ENCODE peak calls at places on chromosomes 12 and 14, in ten cellular contexts. One of them, this sample, is unnamed.

GRCh38 chr12:12992418-12993175 is 7.5 kb downstream of the HEBP1 start:
- DNase-seq in right cardiac atrium: no peak
- DNase-seq in MM.1S: peak; percentile 59
- DNase-seq in tibial artery: peak; percentile 74
- DNase-seq in PC-3: no peak
- DNase-seq in A549: peak; percentile 24
- DNase-seq in gastrocnemius medialis: peak; percentile 29
- DNase-seq in psoas muscle: peak; percentile 35
- DNase-seq in heart left ventricle: no peak
- DNase-seq in stomach: peak; percentile 35
- DNase-seq in this sample: no peak

GRCh38 chr14:100037351-100037750 is 27.9 kb upstream of the EVL start:
- DNase-seq in heart left ventricle: no peak
- DNase-seq in PC-3: no peak
- DNase-seq in stomach: peak; percentile 30
- DNase-seq in psoas muscle: no peak
- DNase-seq in tibial artery: no peak
- DNase-seq in gastrocnemius medialis: no peak
- DNase-seq in right cardiac atrium: no peak
- DNase-seq in MM.1S: no peak
- DNase-seq in A549: no peak
- DNase-seq in this sample: no peak

GRCh38 chr14:59067135-59067894 is 121.2 kb upstream of the DAAM1 start:
- DNase-seq in right cardiac atrium: no peak
- DNase-seq in gastrocnemius medialis: no peak
- DNase-seq in MM.1S: no peak
- DNase-seq in psoas muscle: no peak
- DNase-seq in PC-3: no peak
- DNase-seq in heart left ventricle: no peak
- DNase-seq in stomach: no peak
- DNase-seq in tibial artery: no peak
- DNase-seq in A549: no peak
- DNase-seq in this sample: no peak

GRCh38 chr12:6735448-6736191 is 11.8 kb downstream of the COPS7A start:
- DNase-seq in stomach: peak; percentile 77
- DNase-seq in MM.1S: peak; percentile 65
- DNase-seq in PC-3: peak; percentile 63
- DNase-seq in psoas muscle: peak; percentile 61
- DNase-seq in tibial artery: peak; percentile 76
- DNase-seq in gastrocnemius medialis: peak; percentile 43
- DNase-seq in heart left ventricle: peak; percentile 76
- DNase-seq in right cardiac atrium: peak; percentile 85
- DNase-seq in A549: peak; percentile 68
- DNase-seq in this sample: no peak

GRCh38 chr14:100022772-100023451 is 42.3 kb upstream of the EVL start:
- DNase-seq in heart left ventricle: no peak
- DNase-seq in right cardiac atrium: peak; percentile 66
- DNase-seq in A549: no peak
- DNase-seq in PC-3: no peak
- DNase-seq in tibial artery: peak; percentile 68
- DNase-seq in MM.1S: no peak
- DNase-seq in psoas muscle: peak; percentile 49
- DNase-seq in gastrocnemius medialis: peak; percentile 76
- DNase-seq in stomach: no peak
- DNase-seq in this sample: no peak

GRCh38 chr14:51367600-51367931 is 127.5 kb downstream of the TMX1 start:
- DNase-seq in PC-3: no peak
- DNase-seq in right cardiac atrium: no peak
- DNase-seq in psoas muscle: no peak
- DNase-seq in tibial artery: no peak
- DNase-seq in gastrocnemius medialis: no peak
- DNase-seq in A549: no peak
- DNase-seq in stomach: no peak
- DNase-seq in heart left ventricle: no peak
- DNase-seq in MM.1S: no peak
- DNase-seq in this sample: no peak

GRCh38 chr14:104035300-104035699 is 50.2 kb upstream of the ASPG start:
- DNase-seq in A549: no peak
- DNase-seq in heart left ventricle: no peak
- DNase-seq in right cardiac atrium: no peak
- DNase-seq in tibial artery: no peak
- DNase-seq in psoas muscle: no peak
- DNase-seq in gastrocnemius medialis: no peak
- DNase-seq in PC-3: no peak
- DNase-seq in stomach: no peak
- DNase-seq in MM.1S: no peak
- DNase-seq in this sample: no peak

GRCh38 chr12:46959484-46959883 is 119.9 kb upstream of the PCED1B start:
- DNase-seq in gastrocnemius medialis: peak; percentile 83
- DNase-seq in A549: peak; percentile 24
- DNase-seq in tibial artery: no peak
- DNase-seq in psoas muscle: no peak
- DNase-seq in MM.1S: no peak
- DNase-seq in right cardiac atrium: no peak
- DNase-seq in stomach: no peak
- DNase-seq in heart left ventricle: no peak
- DNase-seq in PC-3: peak; percentile 98
- DNase-seq in this sample: no peak

GRCh38 chr14:30257946-30258661 is 300.9 kb upstream of the G2E3 start:
- DNase-seq in stomach: no peak
- DNase-seq in gastrocnemius medialis: no peak
- DNase-seq in PC-3: no peak
- DNase-seq in psoas muscle: no peak
- DNase-seq in MM.1S: no peak
- DNase-seq in right cardiac atrium: no peak
- DNase-seq in heart left ventricle: no peak
- DNase-seq in A549: no peak
- DNase-seq in tibial artery: no peak
- DNase-seq in this sample: no peak

GRCh38 chr14:78254911-78255431 is 84.8 kb downstream of the NRXN3 start:
- DNase-seq in right cardiac atrium: no peak
- DNase-seq in MM.1S: peak; percentile 34
- DNase-seq in heart left ventricle: no peak
- DNase-seq in gastrocnemius medialis: no peak
- DNase-seq in tibial artery: no peak
- DNase-seq in psoas muscle: no peak
- DNase-seq in stomach: no peak
- DNase-seq in A549: no peak
- DNase-seq in PC-3: peak; percentile 18
- DNase-seq in this sample: no peak

GRCh38 chr12:114668151-114668891 is 15.7 kb downstream of the TBX3 start:
- DNase-seq in psoas muscle: peak; percentile 84
- DNase-seq in PC-3: peak; percentile 98
- DNase-seq in A549: peak; percentile 94
- DNase-seq in right cardiac atrium: peak; percentile 86
- DNase-seq in tibial artery: no peak
- DNase-seq in stomach: peak; percentile 82
- DNase-seq in heart left ventricle: peak; percentile 87
- DNase-seq in MM.1S: peak; percentile 47
- DNase-seq in gastrocnemius medialis: peak; percentile 63
- DNase-seq in this sample: no peak

GRCh38 chr12:67355428-67356385 is 86.5 kb downstream of the CAND1 start:
- DNase-seq in psoas muscle: no peak
- DNase-seq in gastrocnemius medialis: peak; percentile 14
- DNase-seq in stomach: no peak
- DNase-seq in PC-3: peak; percentile 70
- DNase-seq in tibial artery: no peak
- DNase-seq in right cardiac atrium: no peak
- DNase-seq in heart left ventricle: no peak
- DNase-seq in MM.1S: peak; percentile 46
- DNase-seq in A549: no peak
- DNase-seq in this sample: peak; percentile 37

DNA sequence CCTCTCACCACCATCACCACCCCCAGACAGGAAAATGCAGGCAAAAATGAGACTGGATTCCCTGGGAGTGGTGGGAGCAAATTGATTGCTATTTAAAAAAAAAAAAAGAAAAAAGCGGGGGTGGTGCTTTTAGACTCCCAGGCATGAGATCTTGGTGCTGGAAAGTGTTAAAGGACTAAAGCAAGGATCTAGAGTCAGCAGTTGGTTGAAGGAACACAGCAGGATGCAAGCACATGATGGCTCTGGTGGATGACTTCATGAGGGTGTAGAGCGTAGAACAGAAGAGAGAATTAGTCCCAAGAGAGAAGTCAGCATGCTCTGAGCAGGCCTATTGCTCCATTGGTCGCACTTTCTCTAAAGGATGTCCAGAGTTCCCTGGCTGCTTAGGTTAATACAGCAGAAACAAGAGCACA is 183.8 kb upstream of the HMGA2 start:
- DNase-seq in psoas muscle: no peak
- DNase-seq in A549: no peak
- DNase-seq in PC-3: no peak
- DNase-seq in gastrocnemius medialis: peak; percentile 25
- DNase-seq in stomach: no peak
- DNase-seq in right cardiac atrium: no peak
- DNase-seq in tibial artery: no peak
- DNase-seq in heart left ventricle: no peak
- DNase-seq in MM.1S: no peak
- DNase-seq in this sample: no peak
- H3K27ac ChIP-seq in psoas muscle: no peak overlapping the region
- H3K27ac ChIP-seq in A549: peak overlapping the region; percentile 4
- H3K27ac ChIP-seq in PC-3: no peak overlapping the region
- H3K27ac ChIP-seq in gastrocnemius medialis: no peak overlapping the region
- H3K27ac ChIP-seq in stomach: no peak overlapping the region
- H3K27ac ChIP-seq in right cardiac atrium: no peak overlapping the region
- H3K27ac ChIP-seq in tibial artery: no peak overlapping the region
- H3K27ac ChIP-seq in heart left ventricle: no peak overlapping the region
- H3K27ac ChIP-seq in MM.1S: no peak overlapping the region
- H3K27ac ChIP-seq in this sample: no peak overlapping the region

DNA sequence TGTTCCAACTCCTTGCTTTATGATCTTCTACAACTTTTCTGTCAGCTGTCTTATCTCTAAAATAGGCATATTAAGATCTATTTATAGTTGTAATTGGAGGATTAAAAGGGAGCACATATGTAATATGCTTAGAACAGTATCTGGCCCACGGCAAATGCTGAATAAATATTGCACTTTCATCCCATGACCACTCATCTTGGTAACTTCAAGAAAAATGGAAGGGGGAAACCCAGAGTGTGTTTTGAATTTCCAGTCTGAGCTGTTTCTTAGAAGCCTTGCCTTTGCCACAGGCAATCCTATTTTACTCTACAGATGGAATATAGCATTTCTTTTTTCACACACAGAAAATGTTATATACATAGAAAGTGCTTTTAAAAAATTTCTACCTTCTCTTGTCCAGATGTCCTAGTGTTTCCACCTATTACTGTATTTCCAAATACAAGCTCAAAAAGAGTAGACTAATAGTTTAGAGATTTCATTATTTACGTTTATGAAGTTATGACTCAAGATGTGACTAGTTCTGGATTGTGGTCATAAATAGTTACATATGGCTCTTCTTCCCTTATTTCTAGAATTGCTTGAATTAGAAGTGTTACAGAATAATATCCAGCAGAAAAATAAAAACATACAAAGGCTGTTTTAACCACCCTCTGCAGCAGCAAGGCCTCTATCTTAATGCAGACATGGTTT is 6.2 kb upstream of the STXBP6 start:
- DNase-seq in heart left ventricle: no peak
- DNase-seq in MM.1S: no peak
- DNase-seq in PC-3: no peak
- DNase-seq in A549: no peak
- DNase-seq in tibial artery: no peak
- DNase-seq in gastrocnemius medialis: no peak
- DNase-seq in stomach: no peak
- DNase-seq in right cardiac atrium: no peak
- DNase-seq in psoas muscle: no peak
- DNase-seq in this sample: no peak
- H3K4me3 ChIP-seq in heart left ventricle: no peak overlapping the region
- H3K4me3 ChIP-seq in MM.1S: no peak overlapping the region
- H3K4me3 ChIP-seq in PC-3: no peak overlapping the region
- H3K4me3 ChIP-seq in A549: no peak overlapping the region
- H3K4me3 ChIP-seq in tibial artery: no peak overlapping the region
- H3K4me3 ChIP-seq in gastrocnemius medialis: no peak overlapping the region
- H3K4me3 ChIP-seq in stomach: no peak overlapping the region
- H3K4me3 ChIP-seq in right cardiac atrium: no peak overlapping the region
- H3K4me3 ChIP-seq in psoas muscle: no peak overlapping the region
- H3K4me3 ChIP-seq in this sample: no peak overlapping the region

GRCh38 chr14:20848955-20849570 is 42.1 kb upstream of the RNASE3 start:
- DNase-seq in gastrocnemius medialis: no peak
- DNase-seq in PC-3: peak; percentile 79
- DNase-seq in stomach: peak; percentile 35
- DNase-seq in psoas muscle: no peak
- DNase-seq in MM.1S: no peak
- DNase-seq in tibial artery: no peak
- DNase-seq in right cardiac atrium: no peak
- DNase-seq in heart left ventricle: no peak
- DNase-seq in A549: peak; percentile 26
- DNase-seq in this sample: no peak

GRCh38 chr14:20841096-20841495 is 38.5 kb upstream of the RNASE1 start:
- DNase-seq in tibial artery: no peak
- DNase-seq in MM.1S: no peak
- DNase-seq in psoas muscle: no peak
- DNase-seq in heart left ventricle: no peak
- DNase-seq in right cardiac atrium: no peak
- DNase-seq in PC-3: no peak
- DNase-seq in gastrocnemius medialis: no peak
- DNase-seq in stomach: no peak
- DNase-seq in A549: no peak
- DNase-seq in this sample: no peak

GRCh38 chr14:20848316-20848954 is 42.8 kb upstream of the RNASE3 start:
- DNase-seq in right cardiac atrium: no peak
- DNase-seq in gastrocnemius medialis: no peak
- DNase-seq in psoas muscle: no peak
- DNase-seq in PC-3: peak; percentile 95
- DNase-seq in MM.1S: no peak
- DNase-seq in heart left ventricle: no peak
- DNase-seq in tibial artery: no peak
- DNase-seq in stomach: no peak
- DNase-seq in A549: peak; percentile 84
- DNase-seq in this sample: no peak

GRCh38 chr14:20846560-20846959 is 43.9 kb upstream of the RNASE1 start:
- DNase-seq in A549: no peak
- DNase-seq in psoas muscle: no peak
- DNase-seq in stomach: no peak
- DNase-seq in right cardiac atrium: no peak
- DNase-seq in tibial artery: no peak
- DNase-seq in heart left ventricle: no peak
- DNase-seq in gastrocnemius medialis: no peak
- DNase-seq in PC-3: no peak
- DNase-seq in MM.1S: no peak
- DNase-seq in this sample: no peak
- H3K4me1 ChIP-seq in A549: peaks cover 31% of the 10 kb centered on the region
- H3K4me1 ChIP-seq in psoas muscle: no peaks in the 10 kb centered on the region
- H3K4me1 ChIP-seq in stomach: peaks cover 10% of the 10 kb centered on the region
- H3K4me1 ChIP-seq in right cardiac atrium: no peaks in the 10 kb centered on the region
- H3K4me1 ChIP-seq in tibial artery: no peaks in the 10 kb centered on the region
- H3K4me1 ChIP-seq in heart left ventricle: no peaks in the 10 kb centered on the region
- H3K4me1 ChIP-seq in gastrocnemius medialis: no peaks in the 10 kb centered on the region
- H3K4me1 ChIP-seq in PC-3: peaks cover 31% of the 10 kb centered on the region
- H3K4me1 ChIP-seq in MM.1S: no peaks in the 10 kb centered on the region
- H3K4me1 ChIP-seq in this sample: no peaks in the 10 kb centered on the region

GRCh38 chr12:123475256-123475703 is 17.3 kb downstream of the SNRNP35 start:
- DNase-seq in tibial artery: no peak
- DNase-seq in gastrocnemius medialis: no peak
- DNase-seq in stomach: no peak
- DNase-seq in psoas muscle: no peak
- DNase-seq in PC-3: no peak
- DNase-seq in A549: no peak
- DNase-seq in MM.1S: no peak
- DNase-seq in heart left ventricle: no peak
- DNase-seq in right cardiac atrium: no peak
- DNase-seq in this sample: no peak
- H3K27ac ChIP-seq in tibial artery: peak overlapping the region; percentile 46
- H3K27ac ChIP-seq in gastrocnemius medialis: peak overlapping the region; percentile 99
- H3K27ac ChIP-seq in stomach: no peak overlapping the region
- H3K27ac ChIP-seq in psoas muscle: peak overlapping the region; percentile 97
- H3K27ac ChIP-seq in PC-3: no peak overlapping the region
- H3K27ac ChIP-seq in A549: no peak overlapping the region
- H3K27ac ChIP-seq in MM.1S: no peak overlapping the region
- H3K27ac ChIP-seq in heart left ventricle: peak overlapping the region; percentile 89
- H3K27ac ChIP-seq in right cardiac atrium: peak overlapping the region; percentile 96
- H3K27ac ChIP-seq in this sample: peak overlapping the region; percentile 13

GRCh38 chr14:105415481-105416428 is 3.9 kb upstream of the MTA1 start:
- DNase-seq in MM.1S: no peak
- DNase-seq in gastrocnemius medialis: no peak
- DNase-seq in right cardiac atrium: no peak
- DNase-seq in psoas muscle: no peak
- DNase-seq in PC-3: no peak
- DNase-seq in A549: no peak
- DNase-seq in stomach: no peak
- DNase-seq in heart left ventricle: no peak
- DNase-seq in tibial artery: no peak
- DNase-seq in this sample: no peak
- H3K4me3 ChIP-seq in MM.1S: no peak overlapping the region
- H3K4me3 ChIP-seq in gastrocnemius medialis: peak overlapping the region; percentile 36
- H3K4me3 ChIP-seq in right cardiac atrium: no peak overlapping the region
- H3K4me3 ChIP-seq in psoas muscle: peak overlapping the region; percentile 67
- H3K4me3 ChIP-seq in PC-3: peak overlapping the region; percentile 63
- H3K4me3 ChIP-seq in A549: peak overlapping the region; percentile 41
- H3K4me3 ChIP-seq in stomach: peak overlapping the region; percentile 50
- H3K4me3 ChIP-seq in heart left ventricle: peak overlapping the region; percentile 30
- H3K4me3 ChIP-seq in tibial artery: peak overlapping the region; percentile 64
- H3K4me3 ChIP-seq in this sample: peak overlapping the region; percentile 51

This sample was measured in CD4-positive, alpha-beta memory T cell.